ENCODE peak calls at places on chromosome 12, in five cellular contexts. N is mesothelial cell of epicardium; Y is GM12878; R is choroid plexus epithelial cell; W is CD8-positive, alpha-beta T cell. L is an unnamed sample.

GRCh38 chr12:121166356-121166755 is 33.7 kb downstream of the P2RX7 start:
- DNase-seq in N (no peak), Y (no peak), W (no peak), R (no peak), L (no peak)

GRCh38 chr12:80622271-80622670 is 85.2 kb upstream of the MYF6 start:
- DNase-seq in R (peak; percentile 26), W (no peak), Y (no peak), N (no peak), L (no peak)

GRCh38 chr12:31736472-31736871 is 7.7 kb upstream of the AMN1 start:
- DNase-seq in R (peak; percentile 89), N (no peak), Y (no peak), W (peak; percentile 88), L (no peak)

GRCh38 chr12:21444193-21445146 is 7.0 kb downstream of the PYROXD1 start:
- DNase-seq in Y (no peak), N (no peak), W (no peak), R (no peak), L (no peak)

GRCh38 chr12:52164624-52165023 is 27.2 kb downstream of the KRT80 start:
- DNase-seq in Y (no peak), W (no peak), R (peak; percentile 42), N (no peak), L (no peak)

GRCh38 chr12:24705741-24706358 is 243.1 kb downstream of the BCAT1 start:
- DNase-seq in W (no peak), N (no peak), R (peak; percentile 23), Y (peak; percentile 80), L (no peak)

GRCh38 chr12:77746108-77746507 is 84.6 kb upstream of the NAV3 start:
- DNase-seq in N (no peak), R (peak; percentile 74), W (no peak), Y (peak; percentile 83), L (no peak)

GRCh38 chr12:62123721-62124203 is 136.4 kb upstream of the USP15 start:
- DNase-seq in W (peak; percentile 35), Y (no peak), R (peak; percentile 81), N (no peak), L (peak; percentile 9)

GRCh38 chr12:65460076-65460475 is 181.6 kb downstream of the MSRB3 start:
- DNase-seq in N (no peak), R (no peak), Y (no peak), W (no peak), L (no peak)

GRCh38 chr12:65459545-65459944 is 181.1 kb downstream of the MSRB3 start:
- DNase-seq in R (no peak), N (no peak), W (no peak), Y (no peak), L (no peak)

GRCh38 chr12:65462506-65462905 is 184.0 kb downstream of the MSRB3 start:
- DNase-seq in Y (no peak), N (no peak), W (no peak), R (no peak), L (peak; percentile 42)

GRCh38 chr12:65463082-65463481 is 184.6 kb downstream of the MSRB3 start:
- DNase-seq in Y (no peak), W (no peak), R (no peak), N (no peak), L (no peak)

GRCh38 chr12:65461017-65461416 is 182.5 kb downstream of the MSRB3 start:
- DNase-seq in W (no peak), Y (no peak), R (no peak), N (no peak), L (no peak)
- TF ChIP-seq CTCF in W (no peak), Y (no peak), R (no peak), N (no peak), L (no peak)

GRCh38 chr12:94659531-94659930 is 9.2 kb upstream of the TMCC3 start:
- DNase-seq in R (no peak), N (no peak), Y (no peak), W (no peak), L (no peak)

GRCh38 chr12:94660436-94660835 is 10.1 kb upstream of the TMCC3 start:
- DNase-seq in Y (no peak), R (no peak), N (no peak), W (no peak), L (no peak)

DNA sequence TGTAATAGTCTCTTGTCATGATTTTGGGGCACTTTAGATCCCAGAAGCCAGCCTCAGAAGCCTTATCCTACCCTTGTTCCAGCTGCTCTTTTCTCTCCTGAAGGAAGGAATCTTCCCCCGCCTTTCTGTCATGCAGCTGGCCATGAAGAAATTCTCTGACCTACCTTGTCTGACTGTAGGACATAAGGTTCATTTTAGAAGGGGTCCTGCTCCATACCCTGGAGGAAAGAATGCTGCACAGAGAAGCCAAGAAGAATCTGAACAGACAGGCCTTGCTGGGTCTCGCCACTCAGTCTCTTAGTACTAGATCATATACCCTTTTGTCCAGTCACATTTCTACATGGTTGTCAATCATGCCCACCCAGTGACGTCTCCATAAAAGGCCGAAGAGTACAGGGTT is 6.2 kb upstream of the TMCC3 start:
- DNase-seq in N (no peak), Y (no peak), R (no peak), W (no peak), L (no peak)
- TF ChIP-seq CTCF in N (no peak), Y (no peak), R (no peak), W (no peak), L (no peak)

DNA sequence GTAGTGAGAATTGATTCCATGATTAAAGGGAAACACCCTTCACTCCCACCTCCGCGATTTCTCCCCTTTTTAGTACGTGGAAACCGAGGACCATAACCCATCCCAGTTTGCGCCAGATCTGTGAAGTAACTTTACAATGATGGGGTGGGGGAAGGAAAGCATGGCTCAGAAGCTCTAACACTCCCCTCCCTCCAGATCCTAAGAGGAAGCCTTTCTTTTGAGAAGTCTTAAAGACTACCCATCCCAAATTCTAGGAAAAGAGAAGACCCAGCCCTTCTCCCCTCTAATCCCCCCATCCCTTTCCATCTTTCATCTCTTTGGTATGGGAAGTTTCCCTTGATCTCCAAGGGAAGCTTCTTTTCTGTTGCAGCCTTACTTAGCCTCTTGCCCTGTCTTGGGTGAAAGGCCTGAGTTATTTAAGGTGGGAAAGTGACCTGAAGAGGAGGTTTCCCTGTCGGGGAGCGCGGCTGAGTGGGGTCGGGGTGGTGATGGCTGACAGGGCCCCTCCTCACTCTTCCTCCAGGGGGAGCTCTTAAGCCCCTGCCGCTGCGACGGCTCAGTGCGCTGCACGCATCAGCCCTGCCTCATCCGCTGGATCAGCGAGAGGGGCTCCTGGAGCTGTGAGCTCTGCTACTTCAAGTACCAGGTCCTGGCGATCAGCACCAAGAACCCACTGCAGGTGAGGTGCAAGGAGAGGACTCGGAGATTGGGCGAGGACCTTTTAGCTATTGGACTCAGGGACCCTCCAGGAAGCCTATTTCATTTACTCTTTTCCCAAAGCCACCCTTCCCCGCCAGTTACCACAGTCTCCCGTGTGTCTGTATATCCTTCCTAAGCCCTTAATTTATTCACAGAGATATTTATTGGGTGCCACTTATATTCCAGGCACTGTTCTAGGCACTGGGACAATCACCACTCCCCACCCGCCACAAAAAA is 1.8 kb downstream of the MARCHF9 start:
- DNase-seq in N (no peak), R (peak; percentile 41), W (peak; percentile 74), Y (no peak), L (no peak)
- TF ChIP-seq CTCF in N (peak; percentile 48), R (peak; percentile 81), W (peak; percentile 69), Y (peak; percentile 75), L (peak; percentile 75)

GRCh38 chr12:8950702-8951478 is 1.4 kb upstream of the M6PR start:
- DNase-seq in Y (no peak), N (no peak), R (no peak), W (peak; percentile 25), L (no peak)
- TF ChIP-seq CTCF in Y (no peak), N (no peak), R (no peak), W (peak; percentile 52), L (peak; percentile 7)

GRCh38 chr12:107580750-107581529 is 104.7 kb upstream of the PWP1 start:
- DNase-seq in W (no peak), R (peak; percentile 23), Y (no peak), N (no peak), L (no peak)
- TF ChIP-seq CTCF in W (no peak), R (no peak), Y (no peak), N (no peak), L (no peak)

GRCh38 chr12:66903782-66904396 is 225.0 kb upstream of the GRIP1 start:
- DNase-seq in R (peak; percentile 6), N (no peak), W (no peak), Y (no peak), L (no peak)
- TF ChIP-seq CTCF in R (no peak), N (no peak), W (no peak), Y (no peak), L (peak; percentile 30)

GRCh38 chr12:101174576-101174975 is 35.5 kb downstream of the SLC5A8 start:
- DNase-seq in R (no peak), W (no peak), N (no peak), Y (no peak), L (no peak)

GRCh38 chr12:101168000-101168399 is 42.0 kb downstream of the SLC5A8 start:
- DNase-seq in R (no peak), W (no peak), N (no peak), Y (no peak), L (no peak)

GRCh38 chr12:101166866-101167265 is 43.2 kb downstream of the SLC5A8 start:
- DNase-seq in N (no peak), Y (no peak), W (no peak), R (no peak), L (no peak)

GRCh38 chr12:101173197-101173749 is 36.8 kb downstream of the SLC5A8 start:
- DNase-seq in Y (no peak), R (no peak), W (no peak), N (no peak), L (no peak)

GRCh38 chr12:101172316-101172715 is 37.7 kb downstream of the SLC5A8 start:
- DNase-seq in N (no peak), R (peak; percentile 18), W (no peak), Y (no peak), L (no peak)
- TF ChIP-seq CTCF in N (no peak), R (peak; percentile 17), W (no peak), Y (peak; percentile 17), L (peak; percentile 60)